ENCODE peak calls at places on chromosomes 7 and 10, in ten cellular contexts. G is fibroblast of the aortic adventitia; P is NCI-H2081; J is AG10803; M is HS-27A; H is germinal center; K is NCI-H748 treated with DMSO at 0.1 percent for 48 hours; Z is EH; O is activated CD4-positive, alpha-beta T cell treated with anti-CD3 and anti-CD28 coated beads for 36 hours; E is NCI-H526 treated with DMSO at 0.1 percent for 48 hours. Q is an unnamed sample.

GRCh38 chr10:48505394-48506112 is 99.3 kb downstream of the ARHGAP22 start:
- DNase-seq in M (no peak), O (no peak), K (no peak), P (no peak), J (no peak), H (no peak), Z (no peak), E (no peak), G (no peak), Q (no peak)

GRCh38 chr10:49596493-49596809 is 13.7 kb upstream of the SLC18A3 start:
- DNase-seq in O (no peak), G (no peak), M (no peak), E (peak), J (no peak), P (no peak), Z (no peak), H (no peak), K (no peak), Q (no peak)

GRCh38 chr7:154862153-154862791 is 140.7 kb downstream of the PAXIP1 start:
- DNase-seq in J (no peak), Z (no peak), M (no peak), H (no peak), G (no peak), E (no peak), O (no peak), P (peak), K (no peak), Q (no peak)

GRCh38 chr7:3244241-3244814 is 56.7 kb upstream of the SDK1 start:
- DNase-seq in Z (peak), O (no peak), H (no peak), E (no peak), G (peak), M (no peak), J (no peak), P (peak), K (no peak), Q (peak)

GRCh38 chr7:64879800-64880199 is 23.3 kb upstream of the ZNF273 start:
- DNase-seq in E (no peak), P (no peak), M (no peak), G (no peak), H (no peak), O (no peak), Z (no peak), K (no peak), J (no peak), Q (no peak)

GRCh38 chr10:22993314-22993713 is 65.5 kb downstream of the ARMC3 start:
- DNase-seq in G (no peak), H (no peak), J (no peak), P (no peak), M (no peak), O (no peak), E (no peak), Z (no peak), K (no peak), Q (no peak)

GRCh38 chr10:111142082-111142481 is 65.3 kb downstream of the ADRA2A start:
- DNase-seq in O (no peak), G (no peak), M (no peak), P (no peak), Z (no peak), H (no peak), K (no peak), J (no peak), E (no peak), Q (no peak)

GRCh38 chr10:24661374-24661773 is 62.3 kb downstream of the ARHGAP21 start:
- DNase-seq in P (no peak), Z (no peak), E (no peak), J (no peak), K (no peak), O (no peak), M (no peak), G (no peak), H (no peak), Q (no peak)

GRCh38 chr7:14457567-14458453 is 444.7 kb downstream of the DGKB start:
- DNase-seq in O (peak), G (peak), Z (peak), M (peak), H (no peak), J (peak), K (peak), P (peak), E (peak), Q (peak)

GRCh38 chr7:43584200-43584586 is 1.3 kb downstream of the STK17A start:
- DNase-seq in Z (peak), G (peak), O (peak), J (peak), M (no peak), E (no peak), K (no peak), H (peak), P (no peak), Q (peak)

Q was measured in iris pigment epithelial cell.